ENCODE peak calls at places on chromosomes 16 and 17, in seven cellular contexts. One of them, this sample, is unnamed.
A peak's percentile ranks its signal among the peaks of the same experiment; 100 is the strongest.

GRCh38 chr17:83068641-83069570 is 10.5 kb upstream of the METRNL start:
- DNase-seq in A549: no peak
- DNase-seq in body of pancreas: peak; percentile 9
- DNase-seq in right lobe of liver: no peak
- DNase-seq in cardiac muscle cell: no peak
- DNase-seq in neural progenitor cell: no peak
- DNase-seq in CD4-positive, alpha-beta memory T cell: no peak
- DNase-seq in this sample: no peak

GRCh38 chr17:79252886-79253285 is 178.3 kb downstream of the ENGASE start:
- DNase-seq in A549: no peak
- DNase-seq in body of pancreas: no peak
- DNase-seq in right lobe of liver: no peak
- DNase-seq in cardiac muscle cell: no peak
- DNase-seq in neural progenitor cell: no peak
- DNase-seq in CD4-positive, alpha-beta memory T cell: no peak
- DNase-seq in this sample: no peak

GRCh38 chr17:17381438-17382059 is 78.4 kb downstream of the NT5M start:
- DNase-seq in A549: no peak
- DNase-seq in body of pancreas: no peak
- DNase-seq in right lobe of liver: no peak
- DNase-seq in cardiac muscle cell: no peak
- DNase-seq in neural progenitor cell: no peak
- DNase-seq in CD4-positive, alpha-beta memory T cell: no peak
- DNase-seq in this sample: no peak

GRCh38 chr16:66649636-66650205 is 45.2 kb downstream of the CMTM3 start:
- DNase-seq in A549: no peak
- DNase-seq in body of pancreas: no peak
- DNase-seq in right lobe of liver: no peak
- DNase-seq in cardiac muscle cell: no peak
- DNase-seq in neural progenitor cell: no peak
- DNase-seq in CD4-positive, alpha-beta memory T cell: no peak
- DNase-seq in this sample: no peak

GRCh38 chr16:2498531-2499253 is 15.1 kb upstream of the ATP6V0C start:
- DNase-seq in A549: no peak
- DNase-seq in body of pancreas: peak; percentile 89
- DNase-seq in right lobe of liver: peak; percentile 86
- DNase-seq in cardiac muscle cell: no peak
- DNase-seq in neural progenitor cell: no peak
- DNase-seq in CD4-positive, alpha-beta memory T cell: no peak
- DNase-seq in this sample: no peak

GRCh38 chr17:81482673-81483072 is 29.9 kb downstream of the ACTG1 start:
- DNase-seq in A549: no peak
- DNase-seq in body of pancreas: no peak
- DNase-seq in right lobe of liver: no peak
- DNase-seq in cardiac muscle cell: no peak
- DNase-seq in neural progenitor cell: no peak
- DNase-seq in CD4-positive, alpha-beta memory T cell: no peak
- DNase-seq in this sample: no peak

GRCh38 chr16:35298460-35299243 is 1839.2 kb downstream of the TP53TG3F start:
- DNase-seq in A549: no peak
- DNase-seq in body of pancreas: no peak
- DNase-seq in right lobe of liver: no peak
- DNase-seq in cardiac muscle cell: no peak
- DNase-seq in neural progenitor cell: no peak
- DNase-seq in CD4-positive, alpha-beta memory T cell: no peak
- DNase-seq in this sample: no peak

GRCh38 chr17:81391268-81391963 is 3.8 kb upstream of the BAHCC1 start:
- DNase-seq in A549: no peak
- DNase-seq in body of pancreas: peak; percentile 52
- DNase-seq in right lobe of liver: no peak
- DNase-seq in cardiac muscle cell: no peak
- DNase-seq in neural progenitor cell: no peak
- DNase-seq in CD4-positive, alpha-beta memory T cell: no peak
- DNase-seq in this sample: no peak

GRCh38 chr16:85829751-85830445 is 30.4 kb downstream of the COX4I1 start:
- DNase-seq in A549: no peak
- DNase-seq in body of pancreas: no peak
- DNase-seq in right lobe of liver: no peak
- DNase-seq in cardiac muscle cell: no peak
- DNase-seq in neural progenitor cell: no peak
- DNase-seq in CD4-positive, alpha-beta memory T cell: no peak
- DNase-seq in this sample: no peak

GRCh38 chr17:16465861-16466338 is 26.1 kb downstream of the LRRC75A start:
- DNase-seq in A549: no peak
- DNase-seq in body of pancreas: peak; percentile 68
- DNase-seq in right lobe of liver: no peak
- DNase-seq in cardiac muscle cell: no peak
- DNase-seq in neural progenitor cell: no peak
- DNase-seq in CD4-positive, alpha-beta memory T cell: no peak
- DNase-seq in this sample: no peak

GRCh38 chr16:85522842-85523601 is 90.1 kb upstream of the GSE1 start:
- DNase-seq in A549: no peak
- DNase-seq in body of pancreas: peak; percentile 56
- DNase-seq in right lobe of liver: no peak
- DNase-seq in cardiac muscle cell: peak; percentile 71
- DNase-seq in neural progenitor cell: no peak
- DNase-seq in CD4-positive, alpha-beta memory T cell: no peak
- DNase-seq in this sample: no peak

GRCh38 chr16:84479716-84480450 is 24.6 kb downstream of the MEAK7 start:
- DNase-seq in A549: no peak
- DNase-seq in body of pancreas: no peak
- DNase-seq in right lobe of liver: no peak
- DNase-seq in cardiac muscle cell: no peak
- DNase-seq in neural progenitor cell: no peak
- DNase-seq in CD4-positive, alpha-beta memory T cell: no peak
- DNase-seq in this sample: no peak

GRCh38 chr17:75516619-75517276 is 420 bp downstream of the TSEN54 start:
- DNase-seq in A549: peak; percentile 52
- DNase-seq in body of pancreas: peak; percentile 35
- DNase-seq in right lobe of liver: peak; percentile 62
- DNase-seq in cardiac muscle cell: peak; percentile 27
- DNase-seq in neural progenitor cell: peak; percentile 82
- DNase-seq in CD4-positive, alpha-beta memory T cell: peak; percentile 29
- DNase-seq in this sample: peak; percentile 65

GRCh38 chr16:13120091-13120490 is 218.7 kb downstream of the SHISA9 start:
- DNase-seq in A549: no peak
- DNase-seq in body of pancreas: no peak
- DNase-seq in right lobe of liver: no peak
- DNase-seq in cardiac muscle cell: no peak
- DNase-seq in neural progenitor cell: no peak
- DNase-seq in CD4-positive, alpha-beta memory T cell: no peak
- DNase-seq in this sample: no peak

GRCh38 chr17:42562845-42563509 is 1.0 kb downstream of the COASY start:
- DNase-seq in A549: no peak
- DNase-seq in body of pancreas: peak; percentile 42
- DNase-seq in right lobe of liver: peak; percentile 64
- DNase-seq in cardiac muscle cell: peak; percentile 58
- DNase-seq in neural progenitor cell: no peak
- DNase-seq in CD4-positive, alpha-beta memory T cell: no peak
- DNase-seq in this sample: no peak

GRCh38 chr16:27892879-27893278 is 170.6 kb downstream of the GSG1L start:
- DNase-seq in A549: no peak
- DNase-seq in body of pancreas: no peak
- DNase-seq in right lobe of liver: no peak
- DNase-seq in cardiac muscle cell: peak; percentile 3
- DNase-seq in neural progenitor cell: peak; percentile 34
- DNase-seq in CD4-positive, alpha-beta memory T cell: no peak
- DNase-seq in this sample: no peak

GRCh38 chr17:4938670-4939553 is 934 bp downstream of the SLC25A11 start:
- DNase-seq in A549: no peak
- DNase-seq in body of pancreas: no peak
- DNase-seq in right lobe of liver: no peak
- DNase-seq in cardiac muscle cell: no peak
- DNase-seq in neural progenitor cell: no peak
- DNase-seq in CD4-positive, alpha-beta memory T cell: no peak
- DNase-seq in this sample: no peak

GRCh38 chr16:14494396-14494795 is 135.7 kb downstream of the PARN start:
- DNase-seq in A549: no peak
- DNase-seq in body of pancreas: no peak
- DNase-seq in right lobe of liver: no peak
- DNase-seq in cardiac muscle cell: no peak
- DNase-seq in neural progenitor cell: no peak
- DNase-seq in CD4-positive, alpha-beta memory T cell: no peak
- DNase-seq in this sample: no peak

DNA sequence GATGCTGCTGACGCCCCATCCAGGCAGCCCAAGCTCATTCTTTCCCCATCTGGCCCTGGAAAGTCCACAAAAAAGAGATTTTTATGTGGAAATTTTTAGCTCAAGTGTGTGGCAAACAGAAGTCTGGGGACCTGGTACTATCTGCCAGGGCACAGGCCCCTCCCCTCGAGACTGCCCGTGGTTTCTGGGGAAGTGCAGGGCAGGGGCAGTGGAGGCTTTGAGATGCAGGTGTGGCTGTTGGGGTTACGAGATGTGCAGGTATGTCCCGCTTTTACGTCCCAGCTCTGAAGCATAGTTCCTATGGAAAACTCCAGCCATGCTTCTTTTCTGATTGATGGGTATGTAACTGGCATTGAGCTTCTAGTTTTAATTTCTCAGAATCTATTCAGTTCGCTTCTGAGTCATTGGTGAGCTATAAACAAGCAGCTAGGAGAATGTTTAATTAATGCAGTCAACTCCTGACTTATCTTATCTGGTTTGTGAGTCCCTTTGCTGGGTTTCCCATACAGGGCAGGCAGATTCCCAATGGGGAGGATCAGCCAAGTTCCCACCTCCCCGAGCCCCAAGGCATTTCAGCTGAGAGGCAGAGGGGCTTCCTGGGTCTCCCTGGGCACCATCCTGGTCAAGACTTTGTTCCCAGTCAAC is 16.2 kb downstream of the TBX4 start:
- DNase-seq in A549: no peak
- DNase-seq in body of pancreas: peak; percentile 5
- DNase-seq in right lobe of liver: peak; percentile 11
- DNase-seq in cardiac muscle cell: no peak
- DNase-seq in neural progenitor cell: no peak
- DNase-seq in CD4-positive, alpha-beta memory T cell: no peak
- DNase-seq in this sample: no peak
- H3K27ac ChIP-seq in A549: peak overlapping the region; percentile 39
- H3K27ac ChIP-seq in body of pancreas: no peak overlapping the region
- H3K27ac ChIP-seq in right lobe of liver: no peak overlapping the region
- H3K27ac ChIP-seq in cardiac muscle cell: no peak overlapping the region
- H3K27ac ChIP-seq in neural progenitor cell: no peak overlapping the region
- H3K27ac ChIP-seq in CD4-positive, alpha-beta memory T cell: no peak overlapping the region
- H3K27ac ChIP-seq in this sample: no peak overlapping the region

GRCh38 chr17:70677783-70678647 is 508.7 kb downstream of the KCNJ2 start:
- DNase-seq in A549: no peak
- DNase-seq in body of pancreas: no peak
- DNase-seq in right lobe of liver: peak; percentile 58
- DNase-seq in cardiac muscle cell: no peak
- DNase-seq in neural progenitor cell: peak; percentile 33
- DNase-seq in CD4-positive, alpha-beta memory T cell: no peak
- DNase-seq in this sample: no peak

GRCh38 chr17:70668938-70669778 is 499.8 kb downstream of the KCNJ2 start:
- DNase-seq in A549: no peak
- DNase-seq in body of pancreas: no peak
- DNase-seq in right lobe of liver: peak; percentile 51
- DNase-seq in cardiac muscle cell: no peak
- DNase-seq in neural progenitor cell: no peak
- DNase-seq in CD4-positive, alpha-beta memory T cell: no peak
- DNase-seq in this sample: no peak

GRCh38 chr17:70675070-70675590 is 505.8 kb downstream of the KCNJ2 start:
- DNase-seq in A549: no peak
- DNase-seq in body of pancreas: no peak
- DNase-seq in right lobe of liver: no peak
- DNase-seq in cardiac muscle cell: no peak
- DNase-seq in neural progenitor cell: no peak
- DNase-seq in CD4-positive, alpha-beta memory T cell: no peak
- DNase-seq in this sample: no peak

GRCh38 chr17:70678889-70679288 is 509.6 kb downstream of the KCNJ2 start:
- DNase-seq in A549: no peak
- DNase-seq in body of pancreas: no peak
- DNase-seq in right lobe of liver: no peak
- DNase-seq in cardiac muscle cell: no peak
- DNase-seq in neural progenitor cell: no peak
- DNase-seq in CD4-positive, alpha-beta memory T cell: no peak
- DNase-seq in this sample: no peak

DNA sequence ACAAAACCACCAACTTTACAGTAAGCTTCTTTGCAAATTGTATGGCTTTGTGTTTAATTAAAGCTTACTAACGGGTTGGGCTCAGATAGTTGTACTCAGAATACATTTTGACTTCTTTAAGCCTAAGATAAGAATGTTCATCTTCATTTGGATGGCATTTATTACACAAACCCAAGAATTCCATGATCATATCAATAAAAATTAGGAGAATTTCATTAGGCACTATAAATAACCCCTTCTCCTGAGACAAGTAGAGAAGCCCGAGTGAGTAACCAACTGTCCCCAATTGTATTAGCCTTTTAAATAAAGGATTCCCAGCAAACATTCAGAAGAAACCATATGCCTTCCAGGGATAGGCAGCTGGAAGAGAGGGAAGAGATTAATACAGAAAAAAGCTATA is 504.7 kb downstream of the KCNJ2 start:
- DNase-seq in A549: no peak
- DNase-seq in body of pancreas: no peak
- DNase-seq in right lobe of liver: no peak
- DNase-seq in cardiac muscle cell: no peak
- DNase-seq in neural progenitor cell: no peak
- DNase-seq in CD4-positive, alpha-beta memory T cell: no peak
- DNase-seq in this sample: no peak
- H3K27ac ChIP-seq in A549: no peak overlapping the region
- H3K27ac ChIP-seq in body of pancreas: peak overlapping the region; percentile 41
- H3K27ac ChIP-seq in right lobe of liver: no peak overlapping the region
- H3K27ac ChIP-seq in cardiac muscle cell: no peak overlapping the region
- H3K27ac ChIP-seq in neural progenitor cell: no peak overlapping the region
- H3K27ac ChIP-seq in CD4-positive, alpha-beta memory T cell: no peak overlapping the region
- H3K27ac ChIP-seq in this sample: no peak overlapping the region

DNA sequence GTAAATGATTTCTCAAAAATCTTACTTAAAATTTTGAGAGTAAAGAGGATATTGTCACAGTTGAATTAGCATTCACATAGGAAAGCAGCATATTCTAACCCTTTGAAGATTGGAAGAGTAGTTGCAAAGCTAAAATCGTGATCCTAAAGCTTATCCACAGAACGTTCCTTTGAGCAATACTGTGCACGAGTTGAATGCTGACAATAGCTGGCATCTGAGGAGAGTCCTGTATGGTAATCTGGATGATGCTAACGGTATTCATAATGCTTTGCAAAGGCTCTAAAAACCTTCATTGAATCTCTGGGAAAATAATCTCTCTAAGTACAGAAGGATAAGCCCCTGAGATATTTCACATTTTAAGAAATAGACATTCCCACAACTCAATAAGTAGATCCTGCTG is 354.6 kb downstream of the CDH8 start:
- DNase-seq in A549: no peak
- DNase-seq in body of pancreas: no peak
- DNase-seq in right lobe of liver: no peak
- DNase-seq in cardiac muscle cell: no peak
- DNase-seq in neural progenitor cell: no peak
- DNase-seq in CD4-positive, alpha-beta memory T cell: no peak
- DNase-seq in this sample: no peak
- H3K27ac ChIP-seq in A549: no peak overlapping the region
- H3K27ac ChIP-seq in body of pancreas: no peak overlapping the region
- H3K27ac ChIP-seq in right lobe of liver: no peak overlapping the region
- H3K27ac ChIP-seq in cardiac muscle cell: no peak overlapping the region
- H3K27ac ChIP-seq in neural progenitor cell: no peak overlapping the region
- H3K27ac ChIP-seq in CD4-positive, alpha-beta memory T cell: no peak overlapping the region
- H3K27ac ChIP-seq in this sample: no peak overlapping the region

GRCh38 chr17:8793649-8794048 is 5.5 kb downstream of the MFSD6L start:
- DNase-seq in A549: no peak
- DNase-seq in body of pancreas: no peak
- DNase-seq in right lobe of liver: no peak
- DNase-seq in cardiac muscle cell: no peak
- DNase-seq in neural progenitor cell: no peak
- DNase-seq in CD4-positive, alpha-beta memory T cell: no peak
- DNase-seq in this sample: no peak
- H3K27ac ChIP-seq in A549: no peak overlapping the region
- H3K27ac ChIP-seq in body of pancreas: no peak overlapping the region
- H3K27ac ChIP-seq in right lobe of liver: no peak overlapping the region
- H3K27ac ChIP-seq in cardiac muscle cell: no peak overlapping the region
- H3K27ac ChIP-seq in neural progenitor cell: no peak overlapping the region
- H3K27ac ChIP-seq in CD4-positive, alpha-beta memory T cell: no peak overlapping the region
- H3K27ac ChIP-seq in this sample: no peak overlapping the region